ENCODE peak calls at places on chromosomes 1 and 21, in nine cellular contexts. One of them, this sample, is unnamed.

GRCh38 chr1:228084325-228084724 is 1.8 kb downstream of the ARF1 start:
- DNase-seq in midbrain: no peak
- DNase-seq in HuH-7.5: no peak
- DNase-seq in breast epithelium: no peak
- DNase-seq in ACHN: no peak
- DNase-seq in foreskin fibroblast: peak; percentile 87
- DNase-seq in RWPE1: no peak
- DNase-seq in stimulated activated CD4-positive, alpha-beta T cell treated with anti-CD3 and anti-CD28 coated beads, Interleukin-2, amount 100 ng/mL, for 48 hours: no peak
- DNase-seq in NCI-H226: no peak
- DNase-seq in this sample: no peak

GRCh38 chr1:6167391-6168303 is 12.5 kb downstream of the CHD5 start:
- DNase-seq in midbrain: no peak
- DNase-seq in HuH-7.5: no peak
- DNase-seq in breast epithelium: no peak
- DNase-seq in ACHN: no peak
- DNase-seq in foreskin fibroblast: no peak
- DNase-seq in RWPE1: no peak
- DNase-seq in stimulated activated CD4-positive, alpha-beta T cell treated with anti-CD3 and anti-CD28 coated beads, Interleukin-2, amount 100 ng/mL, for 48 hours: no peak
- DNase-seq in NCI-H226: no peak
- DNase-seq in this sample: no peak

GRCh38 chr1:67313934-67314671 is 6.4 kb downstream of the IL12RB2 start:
- DNase-seq in midbrain: no peak
- DNase-seq in HuH-7.5: no peak
- DNase-seq in breast epithelium: no peak
- DNase-seq in ACHN: no peak
- DNase-seq in foreskin fibroblast: no peak
- DNase-seq in RWPE1: no peak
- DNase-seq in stimulated activated CD4-positive, alpha-beta T cell treated with anti-CD3 and anti-CD28 coated beads, Interleukin-2, amount 100 ng/mL, for 48 hours: no peak
- DNase-seq in NCI-H226: no peak
- DNase-seq in this sample: no peak

GRCh38 chr1:160353223-160353622 is 10.0 kb downstream of the NCSTN start:
- DNase-seq in midbrain: no peak
- DNase-seq in HuH-7.5: no peak
- DNase-seq in breast epithelium: no peak
- DNase-seq in ACHN: no peak
- DNase-seq in foreskin fibroblast: no peak
- DNase-seq in RWPE1: no peak
- DNase-seq in stimulated activated CD4-positive, alpha-beta T cell treated with anti-CD3 and anti-CD28 coated beads, Interleukin-2, amount 100 ng/mL, for 48 hours: no peak
- DNase-seq in NCI-H226: no peak
- DNase-seq in this sample: no peak

GRCh38 chr1:164602480-164603093 is 43.6 kb downstream of the PBX1 start:
- DNase-seq in midbrain: peak; percentile 30
- DNase-seq in HuH-7.5: no peak
- DNase-seq in breast epithelium: peak; percentile 82
- DNase-seq in ACHN: peak; percentile 59
- DNase-seq in foreskin fibroblast: peak; percentile 37
- DNase-seq in RWPE1: no peak
- DNase-seq in stimulated activated CD4-positive, alpha-beta T cell treated with anti-CD3 and anti-CD28 coated beads, Interleukin-2, amount 100 ng/mL, for 48 hours: no peak
- DNase-seq in NCI-H226: peak; percentile 23
- DNase-seq in this sample: no peak

GRCh38 chr1:180527270-180527669 is 24.9 kb upstream of the ACBD6 start:
- DNase-seq in midbrain: no peak
- DNase-seq in HuH-7.5: no peak
- DNase-seq in breast epithelium: no peak
- DNase-seq in ACHN: peak; percentile 13
- DNase-seq in foreskin fibroblast: no peak
- DNase-seq in RWPE1: peak; percentile 25
- DNase-seq in stimulated activated CD4-positive, alpha-beta T cell treated with anti-CD3 and anti-CD28 coated beads, Interleukin-2, amount 100 ng/mL, for 48 hours: no peak
- DNase-seq in NCI-H226: peak; percentile 14
- DNase-seq in this sample: no peak

GRCh38 chr1:156497078-156497742 is 3.4 kb downstream of the MEF2D start:
- DNase-seq in midbrain: no peak
- DNase-seq in HuH-7.5: no peak
- DNase-seq in breast epithelium: no peak
- DNase-seq in ACHN: no peak
- DNase-seq in foreskin fibroblast: no peak
- DNase-seq in RWPE1: no peak
- DNase-seq in stimulated activated CD4-positive, alpha-beta T cell treated with anti-CD3 and anti-CD28 coated beads, Interleukin-2, amount 100 ng/mL, for 48 hours: no peak
- DNase-seq in NCI-H226: no peak
- DNase-seq in this sample: no peak

GRCh38 chr1:23561076-23561812 is 1.9 kb upstream of the ID3 start:
- DNase-seq in midbrain: no peak
- DNase-seq in HuH-7.5: no peak
- DNase-seq in breast epithelium: no peak
- DNase-seq in ACHN: no peak
- DNase-seq in foreskin fibroblast: no peak
- DNase-seq in RWPE1: no peak
- DNase-seq in stimulated activated CD4-positive, alpha-beta T cell treated with anti-CD3 and anti-CD28 coated beads, Interleukin-2, amount 100 ng/mL, for 48 hours: no peak
- DNase-seq in NCI-H226: no peak
- DNase-seq in this sample: no peak

GRCh38 chr1:76053021-76053420 is 21.5 kb upstream of the ST6GALNAC3 start:
- DNase-seq in midbrain: no peak
- DNase-seq in HuH-7.5: no peak
- DNase-seq in breast epithelium: no peak
- DNase-seq in ACHN: no peak
- DNase-seq in foreskin fibroblast: no peak
- DNase-seq in RWPE1: no peak
- DNase-seq in stimulated activated CD4-positive, alpha-beta T cell treated with anti-CD3 and anti-CD28 coated beads, Interleukin-2, amount 100 ng/mL, for 48 hours: no peak
- DNase-seq in NCI-H226: no peak
- DNase-seq in this sample: no peak

GRCh38 chr1:71667224-71667623 is 586.4 kb upstream of the ZRANB2 start:
- DNase-seq in midbrain: no peak
- DNase-seq in HuH-7.5: no peak
- DNase-seq in breast epithelium: no peak
- DNase-seq in ACHN: no peak
- DNase-seq in foreskin fibroblast: no peak
- DNase-seq in RWPE1: no peak
- DNase-seq in stimulated activated CD4-positive, alpha-beta T cell treated with anti-CD3 and anti-CD28 coated beads, Interleukin-2, amount 100 ng/mL, for 48 hours: no peak
- DNase-seq in NCI-H226: peak; percentile 3
- DNase-seq in this sample: no peak

GRCh38 chr1:2300004-2300771 is 72.1 kb downstream of the SKI start:
- DNase-seq in midbrain: no peak
- DNase-seq in HuH-7.5: no peak
- DNase-seq in breast epithelium: no peak
- DNase-seq in ACHN: no peak
- DNase-seq in foreskin fibroblast: no peak
- DNase-seq in RWPE1: no peak
- DNase-seq in stimulated activated CD4-positive, alpha-beta T cell treated with anti-CD3 and anti-CD28 coated beads, Interleukin-2, amount 100 ng/mL, for 48 hours: peak; percentile 69
- DNase-seq in NCI-H226: no peak
- DNase-seq in this sample: no peak

GRCh38 chr1:110309139-110309538 is 30.0 kb upstream of the RBM15 start:
- DNase-seq in midbrain: no peak
- DNase-seq in HuH-7.5: no peak
- DNase-seq in breast epithelium: no peak
- DNase-seq in ACHN: no peak
- DNase-seq in foreskin fibroblast: no peak
- DNase-seq in RWPE1: no peak
- DNase-seq in stimulated activated CD4-positive, alpha-beta T cell treated with anti-CD3 and anti-CD28 coated beads, Interleukin-2, amount 100 ng/mL, for 48 hours: no peak
- DNase-seq in NCI-H226: peak; percentile 40
- DNase-seq in this sample: no peak

GRCh38 chr1:151992345-151993083 is 1.1 kb downstream of the S100A10 start:
- DNase-seq in midbrain: no peak
- DNase-seq in HuH-7.5: peak; percentile 65
- DNase-seq in breast epithelium: peak; percentile 78
- DNase-seq in ACHN: peak; percentile 99
- DNase-seq in foreskin fibroblast: peak; percentile 94
- DNase-seq in RWPE1: peak; percentile 91
- DNase-seq in stimulated activated CD4-positive, alpha-beta T cell treated with anti-CD3 and anti-CD28 coated beads, Interleukin-2, amount 100 ng/mL, for 48 hours: no peak
- DNase-seq in NCI-H226: peak; percentile 100
- DNase-seq in this sample: no peak

GRCh38 chr1:183804916-183805734 is at the start of gene RGL1:
- DNase-seq in midbrain: peak; percentile 81
- DNase-seq in HuH-7.5: peak; percentile 29
- DNase-seq in breast epithelium: peak; percentile 51
- DNase-seq in ACHN: peak; percentile 66
- DNase-seq in foreskin fibroblast: peak; percentile 80
- DNase-seq in RWPE1: peak; percentile 32
- DNase-seq in stimulated activated CD4-positive, alpha-beta T cell treated with anti-CD3 and anti-CD28 coated beads, Interleukin-2, amount 100 ng/mL, for 48 hours: peak; percentile 9
- DNase-seq in NCI-H226: peak; percentile 36
- DNase-seq in this sample: peak; percentile 70

GRCh38 chr1:45266151-45266801 is 59.9 kb upstream of the ZSWIM5 start:
- DNase-seq in midbrain: no peak
- DNase-seq in HuH-7.5: no peak
- DNase-seq in breast epithelium: no peak
- DNase-seq in ACHN: no peak
- DNase-seq in foreskin fibroblast: peak; percentile 71
- DNase-seq in RWPE1: no peak
- DNase-seq in stimulated activated CD4-positive, alpha-beta T cell treated with anti-CD3 and anti-CD28 coated beads, Interleukin-2, amount 100 ng/mL, for 48 hours: no peak
- DNase-seq in NCI-H226: peak; percentile 83
- DNase-seq in this sample: no peak

GRCh38 chr1:36881541-36881940 is 152.8 kb downstream of the GRIK3 start:
- DNase-seq in midbrain: no peak
- DNase-seq in HuH-7.5: no peak
- DNase-seq in breast epithelium: no peak
- DNase-seq in ACHN: no peak
- DNase-seq in foreskin fibroblast: no peak
- DNase-seq in RWPE1: no peak
- DNase-seq in stimulated activated CD4-positive, alpha-beta T cell treated with anti-CD3 and anti-CD28 coated beads, Interleukin-2, amount 100 ng/mL, for 48 hours: no peak
- DNase-seq in NCI-H226: no peak
- DNase-seq in this sample: no peak

GRCh38 chr21:42289926-42290325 is 25.3 kb downstream of the TFF3 start:
- DNase-seq in midbrain: peak; percentile 27
- DNase-seq in HuH-7.5: no peak
- DNase-seq in breast epithelium: no peak
- DNase-seq in ACHN: no peak
- DNase-seq in foreskin fibroblast: no peak
- DNase-seq in RWPE1: no peak
- DNase-seq in stimulated activated CD4-positive, alpha-beta T cell treated with anti-CD3 and anti-CD28 coated beads, Interleukin-2, amount 100 ng/mL, for 48 hours: no peak
- DNase-seq in NCI-H226: no peak
- DNase-seq in this sample: no peak

GRCh38 chr21:41321211-41321907 is 4.8 kb downstream of the FAM3B start:
- DNase-seq in midbrain: no peak
- DNase-seq in HuH-7.5: no peak
- DNase-seq in breast epithelium: no peak
- DNase-seq in ACHN: no peak
- DNase-seq in foreskin fibroblast: no peak
- DNase-seq in RWPE1: no peak
- DNase-seq in stimulated activated CD4-positive, alpha-beta T cell treated with anti-CD3 and anti-CD28 coated beads, Interleukin-2, amount 100 ng/mL, for 48 hours: no peak
- DNase-seq in NCI-H226: no peak
- DNase-seq in this sample: no peak

GRCh38 chr1:204340137-204340536 is 19.6 kb downstream of the PLEKHA6 start:
- DNase-seq in midbrain: peak; percentile 39
- DNase-seq in HuH-7.5: no peak
- DNase-seq in breast epithelium: no peak
- DNase-seq in ACHN: no peak
- DNase-seq in foreskin fibroblast: no peak
- DNase-seq in RWPE1: no peak
- DNase-seq in stimulated activated CD4-positive, alpha-beta T cell treated with anti-CD3 and anti-CD28 coated beads, Interleukin-2, amount 100 ng/mL, for 48 hours: no peak
- DNase-seq in NCI-H226: no peak
- DNase-seq in this sample: no peak

GRCh38 chr1:187044393-187044792 is 215.6 kb downstream of the PLA2G4A start:
- DNase-seq in midbrain: no peak
- DNase-seq in HuH-7.5: no peak
- DNase-seq in breast epithelium: no peak
- DNase-seq in ACHN: no peak
- DNase-seq in foreskin fibroblast: no peak
- DNase-seq in RWPE1: no peak
- DNase-seq in stimulated activated CD4-positive, alpha-beta T cell treated with anti-CD3 and anti-CD28 coated beads, Interleukin-2, amount 100 ng/mL, for 48 hours: no peak
- DNase-seq in NCI-H226: no peak
- DNase-seq in this sample: no peak

GRCh38 chr1:224132901-224133300 is 19.0 kb downstream of the FBXO28 start:
- DNase-seq in midbrain: no peak
- DNase-seq in HuH-7.5: no peak
- DNase-seq in breast epithelium: no peak
- DNase-seq in ACHN: no peak
- DNase-seq in foreskin fibroblast: no peak
- DNase-seq in RWPE1: peak; percentile 87
- DNase-seq in stimulated activated CD4-positive, alpha-beta T cell treated with anti-CD3 and anti-CD28 coated beads, Interleukin-2, amount 100 ng/mL, for 48 hours: no peak
- DNase-seq in NCI-H226: peak; percentile 65
- DNase-seq in this sample: no peak

GRCh38 chr1:151047591-151047924 is at the start of gene C1orf56:
- DNase-seq in midbrain: peak; percentile 86
- DNase-seq in HuH-7.5: peak; percentile 82
- DNase-seq in breast epithelium: peak; percentile 60
- DNase-seq in ACHN: peak; percentile 84
- DNase-seq in foreskin fibroblast: peak; percentile 60
- DNase-seq in RWPE1: peak; percentile 58
- DNase-seq in stimulated activated CD4-positive, alpha-beta T cell treated with anti-CD3 and anti-CD28 coated beads, Interleukin-2, amount 100 ng/mL, for 48 hours: peak; percentile 51
- DNase-seq in NCI-H226: peak; percentile 63
- DNase-seq in this sample: peak; percentile 53

GRCh38 chr1:79259390-79260336 is 253.1 kb upstream of the ADGRL4 start:
- DNase-seq in midbrain: peak; percentile 9
- DNase-seq in HuH-7.5: peak; percentile 32
- DNase-seq in breast epithelium: no peak
- DNase-seq in ACHN: peak; percentile 42
- DNase-seq in foreskin fibroblast: peak; percentile 60
- DNase-seq in RWPE1: peak; percentile 42
- DNase-seq in stimulated activated CD4-positive, alpha-beta T cell treated with anti-CD3 and anti-CD28 coated beads, Interleukin-2, amount 100 ng/mL, for 48 hours: no peak
- DNase-seq in NCI-H226: peak; percentile 5
- DNase-seq in this sample: no peak

GRCh38 chr1:53260631-53261247 is 22.4 kb upstream of the MAGOH start:
- DNase-seq in midbrain: no peak
- DNase-seq in HuH-7.5: no peak
- DNase-seq in breast epithelium: no peak
- DNase-seq in ACHN: no peak
- DNase-seq in foreskin fibroblast: no peak
- DNase-seq in RWPE1: no peak
- DNase-seq in stimulated activated CD4-positive, alpha-beta T cell treated with anti-CD3 and anti-CD28 coated beads, Interleukin-2, amount 100 ng/mL, for 48 hours: no peak
- DNase-seq in NCI-H226: no peak
- DNase-seq in this sample: no peak

GRCh38 chr1:99589186-99589636 is 56.7 kb upstream of the PALMD start:
- DNase-seq in midbrain: no peak
- DNase-seq in HuH-7.5: no peak
- DNase-seq in breast epithelium: no peak
- DNase-seq in ACHN: no peak
- DNase-seq in foreskin fibroblast: no peak
- DNase-seq in RWPE1: no peak
- DNase-seq in stimulated activated CD4-positive, alpha-beta T cell treated with anti-CD3 and anti-CD28 coated beads, Interleukin-2, amount 100 ng/mL, for 48 hours: no peak
- DNase-seq in NCI-H226: no peak
- DNase-seq in this sample: no peak

GRCh38 chr21:44686000-44686781 is 4.2 kb upstream of the KRTAP12-1 start:
- DNase-seq in midbrain: no peak
- DNase-seq in HuH-7.5: no peak
- DNase-seq in breast epithelium: no peak
- DNase-seq in ACHN: no peak
- DNase-seq in foreskin fibroblast: no peak
- DNase-seq in RWPE1: no peak
- DNase-seq in stimulated activated CD4-positive, alpha-beta T cell treated with anti-CD3 and anti-CD28 coated beads, Interleukin-2, amount 100 ng/mL, for 48 hours: no peak
- DNase-seq in NCI-H226: no peak
- DNase-seq in this sample: no peak

GRCh38 chr1:232044728-232045127 is 418.1 kb downstream of the DISC1 start:
- DNase-seq in midbrain: no peak
- DNase-seq in HuH-7.5: no peak
- DNase-seq in breast epithelium: no peak
- DNase-seq in ACHN: no peak
- DNase-seq in foreskin fibroblast: no peak
- DNase-seq in RWPE1: no peak
- DNase-seq in stimulated activated CD4-positive, alpha-beta T cell treated with anti-CD3 and anti-CD28 coated beads, Interleukin-2, amount 100 ng/mL, for 48 hours: no peak
- DNase-seq in NCI-H226: no peak
- DNase-seq in this sample: no peak

GRCh38 chr1:223180803-223181321 is 37.8 kb upstream of the TLR5 start:
- DNase-seq in midbrain: peak; percentile 48
- DNase-seq in HuH-7.5: no peak
- DNase-seq in breast epithelium: no peak
- DNase-seq in ACHN: no peak
- DNase-seq in foreskin fibroblast: no peak
- DNase-seq in RWPE1: peak; percentile 42
- DNase-seq in stimulated activated CD4-positive, alpha-beta T cell treated with anti-CD3 and anti-CD28 coated beads, Interleukin-2, amount 100 ng/mL, for 48 hours: no peak
- DNase-seq in NCI-H226: peak; percentile 15
- DNase-seq in this sample: no peak

GRCh38 chr1:55559802-55560201 is 344.6 kb upstream of the USP24 start:
- DNase-seq in midbrain: no peak
- DNase-seq in HuH-7.5: no peak
- DNase-seq in breast epithelium: no peak
- DNase-seq in ACHN: no peak
- DNase-seq in foreskin fibroblast: no peak
- DNase-seq in RWPE1: no peak
- DNase-seq in stimulated activated CD4-positive, alpha-beta T cell treated with anti-CD3 and anti-CD28 coated beads, Interleukin-2, amount 100 ng/mL, for 48 hours: no peak
- DNase-seq in NCI-H226: no peak
- DNase-seq in this sample: no peak

GRCh38 chr1:180728472-180729106 is 96.8 kb downstream of the XPR1 start:
- DNase-seq in midbrain: no peak
- DNase-seq in HuH-7.5: no peak
- DNase-seq in breast epithelium: no peak
- DNase-seq in ACHN: no peak
- DNase-seq in foreskin fibroblast: no peak
- DNase-seq in RWPE1: peak; percentile 8
- DNase-seq in stimulated activated CD4-positive, alpha-beta T cell treated with anti-CD3 and anti-CD28 coated beads, Interleukin-2, amount 100 ng/mL, for 48 hours: no peak
- DNase-seq in NCI-H226: no peak
- DNase-seq in this sample: no peak

GRCh38 chr1:155080250-155081228 is 1.9 kb downstream of the EFNA3 start:
- DNase-seq in midbrain: no peak
- DNase-seq in HuH-7.5: peak; percentile 70
- DNase-seq in breast epithelium: no peak
- DNase-seq in ACHN: no peak
- DNase-seq in foreskin fibroblast: no peak
- DNase-seq in RWPE1: no peak
- DNase-seq in stimulated activated CD4-positive, alpha-beta T cell treated with anti-CD3 and anti-CD28 coated beads, Interleukin-2, amount 100 ng/mL, for 48 hours: peak; percentile 31
- DNase-seq in NCI-H226: no peak
- DNase-seq in this sample: peak; percentile 78